ENCODE peak calls at places on chromosomes 6 and 20, in seven cellular contexts. P is naive thymus-derived CD8-positive, alpha-beta T cell; A is Ammon's horn; U is fibroblast of pulmonary artery; S is stimulated activated CD8-positive, alpha-beta memory T cell treated with anti-CD3 and anti-CD28 coated beads, Interleukin-4, amount 100 ng/mL, for 24 hours; Z is NCI-H2029; L is esophagus muscularis mucosa. I is an unnamed sample.
A peak's percentile ranks its signal among the peaks of the same experiment; 100 is the strongest.

GRCh38 chr6:82867946-82868345 is 197.7 kb downstream of the UBE3D start:
- DNase-seq in P (no peak), A (no peak), U (no peak), S (no peak), Z (no peak), L (no peak), I (no peak)

GRCh38 chr6:108436771-108437170 is 123.9 kb upstream of the FOXO3 start:
- DNase-seq in P (no peak), A (no peak), U (no peak), S (no peak), Z (no peak), L (no peak), I (no peak)

GRCh38 chr6:12748815-12749521 is 32.4 kb downstream of the PHACTR1 start:
- DNase-seq in P (no peak), A (no peak), U (no peak), S (no peak), Z (peak; percentile 58), L (no peak), I (no peak)

GRCh38 chr6:145044606-145045275 is 690.6 kb downstream of the EPM2A start:
- DNase-seq in P (no peak), A (no peak), U (peak; percentile 74), S (no peak), Z (no peak), L (no peak), I (no peak)

GRCh38 chr20:19758888-19759331 is 852 bp downstream of the RIN2 start:
- DNase-seq in P (no peak), A (peak; percentile 59), U (peak; percentile 60), S (no peak), Z (no peak), L (peak; percentile 93), I (peak; percentile 28)

GRCh38 chr6:31162463-31163165 is 4.2 kb downstream of the TCF19 start:
- DNase-seq in P (no peak), A (peak; percentile 40), U (no peak), S (no peak), Z (no peak), L (no peak), I (no peak)

GRCh38 chr6:122734529-122735203 is 44.9 kb upstream of the FABP7 start:
- DNase-seq in P (no peak), A (no peak), U (no peak), S (no peak), Z (no peak), L (no peak), I (no peak)

GRCh38 chr6:153210083-153210482 is 79.0 kb upstream of the RGS17 start:
- DNase-seq in P (peak; percentile 3), A (no peak), U (peak; percentile 63), S (no peak), Z (no peak), L (no peak), I (no peak)

GRCh38 chr20:24317224-24317623 is 152.2 kb upstream of the SYNDIG1 start:
- DNase-seq in P (no peak), A (peak; percentile 36), U (no peak), S (no peak), Z (no peak), L (no peak), I (no peak)

GRCh38 chr6:150237626-150238025 is 94.8 kb downstream of the PPP1R14C start:
- DNase-seq in P (no peak), A (no peak), U (no peak), S (no peak), Z (no peak), L (no peak), I (no peak)

GRCh38 chr20:21607971-21608735 is 94.3 kb upstream of the NKX2-2 start:
- DNase-seq in P (no peak), A (peak; percentile 91), U (no peak), S (no peak), Z (peak; percentile 91), L (peak; percentile 82), I (no peak)

GRCh38 chr6:14269434-14269833 is 151.9 kb downstream of the CD83 start:
- DNase-seq in P (no peak), A (no peak), U (no peak), S (no peak), Z (no peak), L (peak; percentile 72), I (no peak)

GRCh38 chr6:27213544-27214125 is 33.9 kb upstream of the PRSS16 start:
- DNase-seq in P (no peak), A (no peak), U (peak; percentile 12), S (no peak), Z (no peak), L (no peak), I (no peak)

GRCh38 chr20:24444531-24445190 is 24.8 kb upstream of the SYNDIG1 start:
- DNase-seq in P (no peak), A (no peak), U (no peak), S (no peak), Z (no peak), L (no peak), I (no peak)

GRCh38 chr6:39610229-39610628 is 115.0 kb downstream of the KIF6 start:
- DNase-seq in P (no peak), A (peak; percentile 29), U (peak; percentile 11), S (no peak), Z (no peak), L (no peak), I (no peak)

GRCh38 chr6:56764081-56764566 is 121.4 kb upstream of the DST start:
- DNase-seq in P (no peak), A (peak; percentile 76), U (peak; percentile 64), S (no peak), Z (no peak), L (no peak), I (no peak)

GRCh38 chr20:1827974-1828785 is 67.0 kb upstream of the SIRPA start:
- DNase-seq in P (no peak), A (peak; percentile 97), U (no peak), S (no peak), Z (no peak), L (no peak), I (peak; percentile 96)

GRCh38 chr6:34154668-34155447 is 9.0 kb upstream of the GRM4 start:
- DNase-seq in P (peak; percentile 73), A (peak; percentile 31), U (peak; percentile 39), S (peak; percentile 58), Z (no peak), L (no peak), I (peak; percentile 23)

GRCh38 chr6:134512946-134513345 is 195.0 kb upstream of the SGK1 start:
- DNase-seq in P (no peak), A (peak; percentile 82), U (peak; percentile 61), S (no peak), Z (no peak), L (no peak), I (no peak)

GRCh38 chr20:8116067-8116811 is 15.8 kb upstream of the PLCB1 start:
- DNase-seq in P (no peak), A (peak; percentile 8), U (peak; percentile 69), S (no peak), Z (no peak), L (no peak), I (no peak)

GRCh38 chr6:101630956-101631355 is 237.4 kb downstream of the GRIK2 start:
- DNase-seq in P (no peak), A (peak; percentile 18), U (no peak), S (no peak), Z (no peak), L (no peak), I (no peak)

GRCh38 chr6:170039156-170040114 is 251.4 kb downstream of the DLL1 start:
- DNase-seq in P (no peak), A (no peak), U (no peak), S (no peak), Z (no peak), L (no peak), I (no peak)

GRCh38 chr6:32216292-32216691 is 7.6 kb downstream of the NOTCH4 start:
- DNase-seq in P (no peak), A (no peak), U (no peak), S (no peak), Z (no peak), L (no peak), I (no peak)

GRCh38 chr20:58039569-58040092 is 188.8 kb downstream of the ANKRD60 start:
- DNase-seq in P (no peak), A (no peak), U (no peak), S (no peak), Z (no peak), L (peak; percentile 91), I (no peak)

GRCh38 chr6:5302995-5303622 is 41.8 kb downstream of the FARS2 start:
- DNase-seq in P (peak; percentile 45), A (peak; percentile 31), U (peak; percentile 42), S (peak; percentile 30), Z (peak; percentile 48), L (peak; percentile 55), I (no peak)

GRCh38 chr20:12698817-12699216 is 310.0 kb upstream of the SPTLC3 start:
- DNase-seq in P (no peak), A (no peak), U (no peak), S (no peak), Z (no peak), L (no peak), I (no peak)

I was measured in nucleus accumbens.